ENCODE peak calls at places on chromosomes 4 and X, in seven cellular contexts. F is adrenal gland, G is body of pancreas, V is ovary, S is uterus, H is GM12878, K is H54. U is an unnamed sample.

GRCh38 chr4:150510176-150510875 is 71.6 kb upstream of the MAB21L2 start:
- DNase-seq in F (no peak), G (no peak), V (no peak), S (no peak), H (no peak), K (peak), U (no peak)

GRCh38 chr4:168848977-168849687 is 160.9 kb downstream of the CBR4 start:
- DNase-seq in F (no peak), G (no peak), V (no peak), S (no peak), H (no peak), K (no peak), U (no peak)

GRCh38 chr4:7646384-7647061 is 211.8 kb upstream of the PSAPL1 start:
- DNase-seq in F (peak), G (peak), V (no peak), S (no peak), H (no peak), K (no peak), U (no peak)

GRCh38 chr4:138087181-138087714 is 154.9 kb downstream of the SLC7A11 start:
- DNase-seq in F (no peak), G (no peak), V (no peak), S (no peak), H (no peak), K (no peak), U (no peak)

GRCh38 chr4:84778041-84778440 is 188.4 kb downstream of the WDFY3 start:
- DNase-seq in F (no peak), G (no peak), V (no peak), S (no peak), H (no peak), K (no peak), U (no peak)

GRCh38 chrX:13752141-13752540 is 17.6 kb downstream of the OFD1 start:
- DNase-seq in F (no peak), G (no peak), V (no peak), S (no peak), H (no peak), K (no peak), U (no peak)

GRCh38 chrX:24145340-24146186 is 4.0 kb upstream of the ZFX start:
- DNase-seq in F (no peak), G (no peak), V (no peak), S (no peak), H (no peak), K (no peak), U (no peak)

GRCh38 chr4:17103231-17103630 is 204.8 kb upstream of the LDB2 start:
- DNase-seq in F (no peak), G (no peak), V (no peak), S (no peak), H (no peak), K (no peak), U (no peak)

GRCh38 chrX:111100191-111100590 is 4.2 kb downstream of the PAK3 start:
- DNase-seq in F (peak), G (no peak), V (no peak), S (no peak), H (no peak), K (peak), U (no peak)

GRCh38 chrX:63275127-63275526 is 76.0 kb downstream of the SPIN4 start:
- DNase-seq in F (peak), G (peak), V (no peak), S (no peak), H (peak), K (no peak), U (no peak)

GRCh38 chr4:83316459-83317170 is 18.0 kb downstream of the HPSE start:
- DNase-seq in F (no peak), G (no peak), V (no peak), S (no peak), H (no peak), K (no peak), U (no peak)

GRCh38 chrX:152245231-152245630 is 106.9 kb upstream of the MAGEA10 start:
- DNase-seq in F (no peak), G (no peak), V (no peak), S (no peak), H (no peak), K (no peak), U (no peak)
- TF ChIP-seq POLR2A in F (no peak), G (no peak), V (no peak), S (no peak), H (no peak), K (no peak), U (no peak)

GRCh38 chr4:185395956-185396723 is 416 bp upstream of the LRP2BP start:
- DNase-seq in F (peak), G (peak), V (peak), S (peak), H (peak), K (peak), U (peak)
- TF ChIP-seq POLR2A in F (peak), G (peak), V (peak), S (peak), H (peak), K (peak), U (no peak)

GRCh38 chr4:186264660-186265059 is 1.3 kb upstream of the F11 start:
- DNase-seq in F (no peak), G (no peak), V (no peak), S (no peak), H (no peak), K (no peak), U (no peak)

GRCh38 chr4:186255122-186255521 is 10.9 kb upstream of the F11 start:
- DNase-seq in F (no peak), G (no peak), V (no peak), S (no peak), H (no peak), K (no peak), U (no peak)

GRCh38 chr4:186260504-186261448 is 5.2 kb upstream of the F11 start:
- DNase-seq in F (peak), G (peak), V (no peak), S (no peak), H (no peak), K (no peak), U (no peak)

GRCh38 chr4:186258216-186258811 is 7.7 kb upstream of the F11 start:
- DNase-seq in F (no peak), G (no peak), V (no peak), S (no peak), H (no peak), K (no peak), U (no peak)

DNA sequence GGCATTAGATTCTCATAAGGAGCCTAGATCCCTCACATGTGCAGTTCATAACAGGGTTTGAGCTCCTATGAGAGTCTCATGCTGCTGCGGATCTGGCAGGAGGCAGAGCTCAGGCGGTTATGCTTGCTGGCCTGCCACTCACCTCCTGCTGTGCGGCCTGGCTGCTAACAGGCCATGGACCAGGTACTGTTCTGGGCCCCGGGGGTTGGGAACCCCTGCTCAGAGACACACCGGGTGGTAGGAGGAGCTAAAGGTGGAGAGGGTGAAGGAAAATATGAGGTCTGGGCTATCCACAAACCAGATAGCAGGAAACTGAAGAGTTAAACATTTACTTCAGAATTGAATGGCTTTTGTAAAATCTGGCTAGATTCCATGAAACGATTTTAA is 5.9 kb upstream of the F11 start:
- DNase-seq in F (no peak), G (peak), V (no peak), S (no peak), H (no peak), K (no peak), U (no peak)
- TF ChIP-seq POLR2A in F (no peak), G (no peak), V (no peak), S (no peak), H (no peak), K (no peak), U (no peak)

GRCh38 chr4:24794916-24795665 is at the start of gene SOD3:
- DNase-seq in F (peak), G (peak), V (peak), S (peak), H (no peak), K (peak), U (peak)
- TF ChIP-seq POLR2A in F (no peak), G (peak), V (peak), S (peak), H (no peak), K (peak), U (peak)

GRCh38 chr4:120921456-120922389 is 803 bp downstream of the PRDM5 start:
- DNase-seq in F (peak), G (peak), V (peak), S (peak), H (no peak), K (peak), U (peak)
- TF ChIP-seq POLR2A in F (peak), G (peak), V (no peak), S (peak), H (no peak), K (peak), U (no peak)

DNA sequence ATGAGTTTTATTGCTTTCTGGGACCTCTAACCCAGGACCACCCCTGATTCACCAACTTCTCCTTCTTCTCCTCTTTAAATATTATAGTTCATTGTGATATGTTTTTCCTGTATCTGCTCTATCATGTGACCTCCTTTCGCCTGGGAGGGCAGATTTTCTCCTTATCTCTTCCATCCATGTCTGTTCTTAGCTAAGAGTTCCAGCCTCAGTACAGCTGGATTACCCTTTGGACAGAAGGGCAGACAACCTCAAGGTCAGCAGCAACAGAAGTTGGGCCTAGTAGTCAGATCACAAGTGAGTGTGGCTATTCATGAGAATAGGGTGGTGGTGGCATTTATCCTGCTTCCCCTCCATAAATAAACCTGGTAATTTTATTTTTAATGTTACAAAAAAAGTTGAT is 5.7 kb upstream of the XK start:
- DNase-seq in F (no peak), G (no peak), V (no peak), S (no peak), H (no peak), K (no peak), U (no peak)
- TF ChIP-seq POLR2A in F (no peak), G (no peak), V (no peak), S (no peak), H (no peak), K (no peak), U (no peak)

U was measured in stomach.